ENCODE peak calls at places on chromosome 19, in nine cellular contexts. N is heart right ventricle; Q is ovary; R is CD8-positive, alpha-beta T cell; H is neural progenitor cell; G is Peyer's patch; M is transverse colon; S is uterus; J is left lung. O is an unnamed sample.
A peak's percentile ranks its signal among the peaks of the same experiment; 100 is the strongest.

GRCh38 chr19:2268480-2268830 is 12.2 kb upstream of the JSRP1 start:
- DNase-seq in N (no peak), Q (no peak), R (no peak), H (no peak), G (no peak), M (no peak), S (no peak), J (no peak), O (no peak)

GRCh38 chr19:27780367-27781065 is 1432.4 kb downstream of the UQCRFS1 start:
- DNase-seq in N (no peak), Q (no peak), R (no peak), H (no peak), G (no peak), M (no peak), S (no peak), J (no peak), O (peak; percentile 61)

GRCh38 chr19:35216833-35217707 is 11.5 kb downstream of the FAM187B start:
- DNase-seq in N (no peak), Q (no peak), R (peak; percentile 40), H (no peak), G (no peak), M (peak; percentile 65), S (no peak), J (no peak), O (peak; percentile 18)

GRCh38 chr19:21143428-21143827 is 1.6 kb downstream of the ZNF431 start:
- DNase-seq in N (no peak), Q (no peak), R (no peak), H (no peak), G (no peak), M (no peak), S (no peak), J (no peak), O (no peak)

GRCh38 chr19:55310498-55310897 is 14.6 kb downstream of the TMEM150B start:
- DNase-seq in N (no peak), Q (no peak), R (no peak), H (no peak), G (no peak), M (no peak), S (no peak), J (no peak), O (no peak)

GRCh38 chr19:36997843-36998235 is 80.4 kb upstream of the ZNF420 start:
- DNase-seq in N (no peak), Q (no peak), R (no peak), H (no peak), G (no peak), M (no peak), S (no peak), J (no peak), O (no peak)

GRCh38 chr19:16618248-16618647 is 9.8 kb downstream of the MED26 start:
- DNase-seq in N (no peak), Q (no peak), R (no peak), H (no peak), G (no peak), M (no peak), S (no peak), J (no peak), O (no peak)

GRCh38 chr19:29162694-29163093 is 50.3 kb downstream of the UQCRFS1 start:
- DNase-seq in N (no peak), Q (no peak), R (no peak), H (no peak), G (no peak), M (no peak), S (no peak), J (no peak), O (no peak)

DNA sequence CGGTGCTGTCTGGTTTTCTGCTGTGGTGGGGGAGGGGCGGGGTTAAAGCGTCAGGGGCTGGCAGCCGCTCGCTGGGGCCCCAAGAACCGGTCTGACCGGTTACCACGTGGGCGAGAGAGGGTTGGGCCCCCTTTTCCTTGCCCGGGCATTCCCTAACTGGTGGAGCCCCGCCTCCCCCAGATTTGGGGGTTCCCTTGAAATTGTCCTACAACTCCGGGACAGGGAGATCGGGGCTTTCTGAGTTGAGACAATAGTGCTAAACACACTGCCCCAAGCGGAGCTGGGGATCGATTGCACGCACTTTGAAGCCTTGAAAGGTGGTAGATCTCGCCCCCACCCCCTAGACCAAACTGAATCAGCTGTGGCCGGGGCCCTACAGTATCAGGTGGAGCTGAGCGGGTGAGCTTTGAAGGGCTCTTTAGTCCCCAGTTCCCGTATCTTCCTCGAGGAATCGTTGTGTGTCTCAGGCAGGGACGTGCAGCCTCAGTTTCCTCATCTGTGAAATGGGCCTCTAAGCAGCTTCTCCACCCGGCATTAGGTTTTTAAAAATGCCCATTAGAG is 4.8 kb downstream of the IER2 start:
- DNase-seq in N (no peak), Q (peak; percentile 82), R (peak; percentile 78), H (peak; percentile 90), G (peak; percentile 89), M (peak; percentile 92), S (peak; percentile 74), J (peak; percentile 87), O (no peak)
- TF ChIP-seq CTCF in N (no peak), Q (no peak), R (peak; percentile 26), H (peak; percentile 54), G (no peak), M (no peak), S (no peak), J (no peak), O (peak; percentile 13)

DNA sequence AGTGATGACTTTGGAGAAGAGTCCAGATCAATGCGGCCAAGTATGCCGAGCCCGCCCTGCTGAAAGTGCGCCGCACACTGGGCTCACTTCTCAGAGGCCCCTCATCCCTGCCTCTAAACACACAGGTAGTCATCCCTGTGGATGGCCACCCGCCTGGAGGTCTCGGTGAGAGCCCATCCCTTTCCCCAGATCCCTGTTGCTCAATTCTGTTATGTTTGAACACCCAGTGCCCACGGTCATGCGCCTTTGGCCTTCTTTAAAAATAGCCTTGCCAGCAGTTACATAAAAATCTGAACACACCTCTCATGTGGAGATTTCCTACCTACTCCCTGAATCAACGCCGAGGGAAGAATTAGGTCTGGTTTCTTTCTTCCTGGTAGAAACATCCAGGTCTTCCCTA is 11.9 kb downstream of the ELAVL1 start:
- DNase-seq in N (no peak), Q (no peak), R (no peak), H (no peak), G (no peak), M (no peak), S (no peak), J (no peak), O (no peak)
- H3K27ac ChIP-seq in N (no peak overlapping the region), Q (no peak overlapping the region), R (no peak overlapping the region), H (no peak overlapping the region), G (no peak overlapping the region), M (no peak overlapping the region), S (no peak overlapping the region), J (no peak overlapping the region), O (no peak overlapping the region)

GRCh38 chr19:52464798-52465470 is 11.6 kb downstream of the ZNF578 start:
- DNase-seq in N (no peak), Q (no peak), R (no peak), H (peak; percentile 79), G (no peak), M (no peak), S (no peak), J (no peak), O (no peak)
- TF ChIP-seq CTCF in N (no peak), Q (no peak), R (no peak), H (peak; percentile 69), G (no peak), M (no peak), S (no peak), J (no peak), O (no peak)

GRCh38 chr19:1210227-1210538 is 4.6 kb downstream of the STK11 start:
- DNase-seq in N (no peak), Q (no peak), R (no peak), H (no peak), G (no peak), M (no peak), S (no peak), J (no peak), O (no peak)
- H3K27ac ChIP-seq in N (no peak overlapping the region), Q (no peak overlapping the region), R (no peak overlapping the region), H (no peak overlapping the region), G (no peak overlapping the region), M (peak overlapping the region; percentile 27), S (no peak overlapping the region), J (no peak overlapping the region), O (no peak overlapping the region)

GRCh38 chr19:39316627-39317321 is 3.9 kb downstream of the LRFN1 start:
- DNase-seq in N (no peak), Q (no peak), R (no peak), H (no peak), G (no peak), M (no peak), S (no peak), J (no peak), O (no peak)
- TF ChIP-seq CTCF in N (no peak), Q (no peak), R (no peak), H (no peak), G (no peak), M (no peak), S (no peak), J (no peak), O (no peak)

O was measured in HL-60.